ENCODE peak calls at places on chromosomes 11 and 22, in seven cellular contexts. F is HFFc6, H is endothelial cell, L is KG1, Q is amniotic stem cell, T is HL-60, X is upper lobe of right lung. P is an unnamed sample.

GRCh38 chr11:20161923-20162322 is 1.6 kb upstream of the DBX1 start:
- DNase-seq in L (no peak), F (no peak), T (no peak), X (no peak), H (no peak), Q (no peak), P (no peak)

GRCh38 chr11:120258661-120259060 is 18.7 kb downstream of the POU2F3 start:
- DNase-seq in H (no peak), Q (no peak), X (no peak), L (no peak), T (no peak), F (no peak), P (no peak)

GRCh38 chr22:42990131-42990838 is 24.7 kb downstream of the PACSIN2 start:
- DNase-seq in T (no peak), Q (peak; percentile 92), H (no peak), F (peak; percentile 92), L (no peak), X (no peak), P (no peak)

GRCh38 chr11:7442588-7443215 is 42.6 kb upstream of the OLFML1 start:
- DNase-seq in T (peak; percentile 14), Q (peak; percentile 23), X (peak; percentile 74), L (peak; percentile 30), F (peak; percentile 40), H (peak; percentile 85), P (peak; percentile 51)

GRCh38 chr11:116610190-116610589 is 162.6 kb downstream of the BUD13 start:
- DNase-seq in X (no peak), F (no peak), T (no peak), L (no peak), H (no peak), Q (no peak), P (no peak)

GRCh38 chr11:12455938-12456337 is 78.6 kb downstream of the PARVA start:
- DNase-seq in F (peak; percentile 58), H (no peak), L (no peak), Q (no peak), X (no peak), T (no peak), P (peak; percentile 23)

GRCh38 chr11:70415642-70416395 is 17.5 kb downstream of the CTTN start:
- DNase-seq in F (peak; percentile 38), X (no peak), Q (no peak), T (peak; percentile 81), L (no peak), H (no peak), P (no peak)

GRCh38 chr11:74370122-74370521 is 28.1 kb downstream of the PGM2L1 start:
- DNase-seq in X (no peak), F (no peak), Q (no peak), L (no peak), H (no peak), T (no peak), P (no peak)

GRCh38 chr11:63880031-63880841 is 36.7 kb downstream of the RCOR2 start:
- DNase-seq in L (no peak), T (no peak), F (peak; percentile 62), X (no peak), Q (peak; percentile 37), H (no peak), P (no peak)

GRCh38 chr22:44765571-44766285 is 13.4 kb downstream of the ARHGAP8 start:
- DNase-seq in L (no peak), X (no peak), F (no peak), Q (no peak), T (no peak), H (no peak), P (no peak)

GRCh38 chr22:46143491-46144147 is 6.7 kb upstream of the PPARA start:
- DNase-seq in X (no peak), Q (no peak), T (no peak), F (no peak), H (no peak), L (no peak), P (no peak)

GRCh38 chr11:59923813-59924212 is 14.4 kb upstream of the OOSP1 start:
- DNase-seq in L (no peak), X (no peak), H (peak; percentile 6), F (no peak), T (no peak), Q (no peak), P (no peak)

GRCh38 chr11:44358713-44359112 is 48.8 kb upstream of the ALX4 start:
- DNase-seq in T (no peak), H (no peak), Q (no peak), L (no peak), F (no peak), X (peak; percentile 10), P (no peak)

GRCh38 chr22:47165998-47166397 is 403.5 kb downstream of the TBC1D22A start:
- DNase-seq in X (peak; percentile 37), L (no peak), F (no peak), H (no peak), Q (no peak), T (no peak), P (peak; percentile 0)

GRCh38 chr11:58406774-58407173 is at the start of gene OR5B3:
- DNase-seq in F (no peak), T (no peak), X (no peak), H (no peak), Q (no peak), L (no peak), P (no peak)

GRCh38 chr22:24965822-24966626 is 13.5 kb downstream of the KIAA1671 start:
- DNase-seq in Q (no peak), L (no peak), F (no peak), X (peak; percentile 86), H (no peak), T (no peak), P (peak; percentile 34)

GRCh38 chr11:3158821-3159220 is 6.3 kb downstream of the OSBPL5 start:
- DNase-seq in L (no peak), H (no peak), X (no peak), F (no peak), T (no peak), Q (no peak), P (no peak)

GRCh38 chr11:102583437-102583836 is 41.7 kb downstream of the MMP20 start:
- DNase-seq in X (no peak), F (no peak), H (no peak), L (no peak), Q (no peak), T (no peak), P (no peak)

GRCh38 chr22:47423861-47424820 is 661.7 kb downstream of the TBC1D22A start:
- DNase-seq in Q (no peak), T (no peak), X (no peak), F (no peak), H (no peak), L (no peak), P (no peak)

P was measured in uterus.